ENCODE peak calls at places on chromosomes 2 and 18, in six cellular contexts. G is lung, T is tibial nerve, S is IMR-90, X is thyroid gland, Y is breast epithelium. O is an unnamed sample.

GRCh38 chr2:85066874-85067351 is 66.3 kb upstream of the TCF7L1 start:
- DNase-seq in G (peak; percentile 72), T (peak; percentile 61), S (peak; percentile 84), X (peak; percentile 86), Y (peak; percentile 55), O (peak; percentile 83)

GRCh38 chr2:210195066-210195852 is 24.1 kb upstream of the KANSL1L start:
- DNase-seq in G (no peak), T (no peak), S (peak; percentile 58), X (no peak), Y (no peak), O (peak; percentile 60)

GRCh38 chr2:105431367-105432088 is 32.7 kb upstream of the FHL2 start:
- DNase-seq in G (no peak), T (peak; percentile 31), S (peak; percentile 35), X (peak; percentile 49), Y (peak; percentile 34), O (no peak)

GRCh38 chr2:95402370-95403203 is at the start of gene FAHD2A:
- DNase-seq in G (peak; percentile 98), T (peak; percentile 95), S (peak; percentile 84), X (peak; percentile 99), Y (peak; percentile 94), O (peak; percentile 93)

GRCh38 chr2:95276244-95276887 is 2.1 kb downstream of the PROM2 start:
- DNase-seq in G (no peak), T (no peak), S (no peak), X (no peak), Y (no peak), O (no peak)

GRCh38 chr18:48866028-48866733 is 84.6 kb downstream of the SMAD7 start:
- DNase-seq in G (no peak), T (no peak), S (peak; percentile 85), X (peak; percentile 86), Y (no peak), O (no peak)

GRCh38 chr2:199431748-199432213 is 26.0 kb downstream of the SATB2 start:
- DNase-seq in G (no peak), T (no peak), S (peak; percentile 57), X (no peak), Y (no peak), O (peak; percentile 29)

GRCh38 chr2:47307066-47307465 is 95.9 kb upstream of the MSH2 start:
- DNase-seq in G (no peak), T (no peak), S (peak; percentile 76), X (no peak), Y (no peak), O (no peak)

GRCh38 chr2:212073360-212073759 is 465.2 kb downstream of the ERBB4 start:
- DNase-seq in G (no peak), T (no peak), S (no peak), X (no peak), Y (no peak), O (peak; percentile 48)

GRCh38 chr2:219562049-219563020 is 9.0 kb downstream of the OBSL1 start:
- DNase-seq in G (no peak), T (no peak), S (no peak), X (no peak), Y (no peak), O (no peak)

GRCh38 chr2:165406053-165406628 is 63.4 kb upstream of the CSRNP3 start:
- DNase-seq in G (no peak), T (no peak), S (no peak), X (no peak), Y (no peak), O (peak; percentile 97)

GRCh38 chr2:4552099-4552498 is 848.7 kb downstream of the DCDC2C start:
- DNase-seq in G (no peak), T (no peak), S (no peak), X (no peak), Y (no peak), O (no peak)

GRCh38 chr2:193502363-193503035 is 1307.8 kb upstream of the TMEFF2 start:
- DNase-seq in G (no peak), T (no peak), S (no peak), X (no peak), Y (no peak), O (no peak)

GRCh38 chr2:157922341-157922740 is 46.2 kb upstream of the ACVR1 start:
- DNase-seq in G (no peak), T (no peak), S (no peak), X (no peak), Y (no peak), O (no peak)

GRCh38 chr2:58870704-58871103 is 629.6 kb upstream of the FANCL start:
- DNase-seq in G (no peak), T (no peak), S (peak; percentile 2), X (no peak), Y (no peak), O (no peak)

GRCh38 chr2:97713296-97714083 is at the start of gene ZAP70:
- DNase-seq in G (no peak), T (no peak), S (no peak), X (no peak), Y (no peak), O (no peak)

GRCh38 chr18:32362484-32362883 is 108.2 kb downstream of the GAREM1 start:
- DNase-seq in G (no peak), T (no peak), S (peak; percentile 28), X (no peak), Y (no peak), O (peak; percentile 56)

GRCh38 chr2:18219676-18220075 is 340.8 kb downstream of the RDH14 start:
- DNase-seq in G (no peak), T (no peak), S (peak; percentile 18), X (no peak), Y (no peak), O (no peak)

GRCh38 chr2:19176977-19177376 is 181.4 kb downstream of the OSR1 start:
- DNase-seq in G (no peak), T (no peak), S (peak; percentile 89), X (no peak), Y (no peak), O (peak; percentile 79)

GRCh38 chr2:219569041-219569440 is 2.3 kb downstream of the OBSL1 start:
- DNase-seq in G (no peak), T (no peak), S (no peak), X (no peak), Y (no peak), O (no peak)

GRCh38 chr2:28663359-28663758 is 88.3 kb upstream of the PPP1CB start:
- DNase-seq in G (no peak), T (no peak), S (peak; percentile 79), X (peak; percentile 50), Y (no peak), O (peak; percentile 72)
- TF ChIP-seq CTCF in G (no peak), T (no peak), S (peak; percentile 46), X (peak; percentile 46), Y (no peak), O (peak; percentile 46)

GRCh38 chr18:75204262-75204977 is 4.5 kb downstream of the PTGR3 start:
- DNase-seq in G (no peak), T (no peak), S (peak; percentile 36), X (peak; percentile 75), Y (no peak), O (no peak)

GRCh38 chr18:75201936-75202335 is 7.0 kb downstream of the PTGR3 start:
- DNase-seq in G (no peak), T (no peak), S (no peak), X (peak; percentile 12), Y (no peak), O (no peak)

GRCh38 chr18:75201273-75201898 is 7.6 kb downstream of the PTGR3 start:
- DNase-seq in G (no peak), T (no peak), S (no peak), X (no peak), Y (no peak), O (no peak)

GRCh38 chr18:75203456-75204261 is 5.3 kb downstream of the PTGR3 start:
- DNase-seq in G (no peak), T (no peak), S (peak; percentile 52), X (peak; percentile 41), Y (no peak), O (no peak)

DNA sequence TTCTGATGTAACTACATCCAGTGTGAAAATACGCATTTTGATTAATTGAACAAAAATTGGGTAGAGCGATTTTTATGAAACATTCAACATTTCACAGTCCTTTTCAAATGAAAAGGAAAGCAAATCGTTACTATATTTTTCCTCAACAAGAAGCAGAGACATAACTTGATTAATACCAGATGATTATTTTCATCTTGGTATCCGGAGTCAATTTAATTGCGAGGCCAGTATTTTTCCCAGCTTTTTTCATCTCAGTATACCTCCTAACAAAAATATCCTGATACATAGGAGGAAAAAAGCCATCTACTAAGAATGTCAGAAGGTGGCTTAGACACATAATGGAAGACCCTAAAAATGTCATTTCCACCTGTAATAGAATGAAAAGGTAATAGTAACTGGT is 6.0 kb downstream of the PTGR3 start:
- DNase-seq in G (no peak), T (no peak), S (no peak), X (no peak), Y (no peak), O (no peak)
- H3K4me3 ChIP-seq in G (no peak overlapping the region), T (no peak overlapping the region), S (no peak overlapping the region), X (no peak overlapping the region), Y (no peak overlapping the region), O (no peak overlapping the region)

GRCh38 chr2:127199223-127199622 is 20.9 kb downstream of the CYP27C1 start:
- DNase-seq in G (no peak), T (no peak), S (no peak), X (no peak), Y (no peak), O (no peak)

GRCh38 chr2:127196549-127196948 is 23.6 kb downstream of the CYP27C1 start:
- DNase-seq in G (no peak), T (no peak), S (no peak), X (no peak), Y (no peak), O (no peak)

GRCh38 chr2:127196998-127197397 is 23.1 kb downstream of the CYP27C1 start:
- DNase-seq in G (no peak), T (no peak), S (no peak), X (no peak), Y (no peak), O (peak; percentile 72)

GRCh38 chr2:127195140-127196074 is 24.7 kb downstream of the CYP27C1 start:
- DNase-seq in G (no peak), T (no peak), S (no peak), X (no peak), Y (no peak), O (no peak)

DNA sequence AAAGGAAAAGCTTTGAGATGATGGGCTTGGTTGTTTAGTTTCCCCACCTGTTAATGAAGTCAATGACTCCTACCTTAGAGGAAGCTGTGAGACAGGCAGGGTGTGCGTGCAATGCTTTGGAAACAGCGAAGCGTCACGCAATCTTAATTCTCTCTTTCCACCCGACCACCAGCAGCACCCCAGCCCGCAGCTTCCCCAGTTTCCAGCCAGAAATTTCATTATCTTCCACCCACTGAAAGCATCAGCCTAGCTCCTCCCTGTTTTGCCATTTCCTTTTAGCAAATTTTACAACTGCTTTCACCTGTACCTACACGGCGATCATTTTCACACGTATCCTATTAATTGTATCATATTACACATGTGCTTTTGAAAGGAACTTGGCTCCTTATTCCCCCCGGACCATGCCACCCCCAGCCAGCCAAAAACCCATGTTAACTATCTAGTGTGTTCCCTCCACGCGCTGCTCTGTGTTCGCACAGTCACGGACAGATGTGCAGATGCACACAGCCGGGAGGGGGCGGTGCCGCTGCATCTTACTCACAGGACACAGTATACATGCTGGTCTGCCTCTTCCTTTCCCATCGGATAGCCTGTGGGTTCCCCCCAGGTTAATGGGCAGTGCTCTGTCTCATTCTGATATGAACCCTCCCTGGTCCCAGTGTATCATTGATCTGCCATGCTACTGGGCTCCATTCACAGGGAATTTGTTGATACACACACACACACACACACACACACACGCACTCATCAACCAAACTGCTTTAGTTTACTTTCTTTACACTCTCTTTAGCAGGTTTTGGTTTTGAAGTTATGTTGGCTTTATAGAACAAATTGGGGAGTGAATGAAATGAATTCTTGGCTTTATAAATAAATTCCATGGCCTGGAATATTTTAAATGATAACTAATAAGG is 22.4 kb downstream of the CYP27C1 start:
- DNase-seq in G (peak; percentile 50), T (no peak), S (peak; percentile 50), X (peak; percentile 57), Y (no peak), O (peak; percentile 85)
- TF ChIP-seq CTCF in G (peak; percentile 4), T (peak; percentile 33), S (peak; percentile 56), X (peak; percentile 41), Y (peak; percentile 26), O (peak; percentile 95)

GRCh38 chr2:240820014-240820606 is at the start of gene KIF1A:
- DNase-seq in G (no peak), T (no peak), S (no peak), X (no peak), Y (no peak), O (no peak)
- H3K4me3 ChIP-seq in G (no peak within 1 kb of the TSS), T (peak within 1 kb of the TSS; percentile 37), S (no peak within 1 kb of the TSS), X (no peak within 1 kb of the TSS), Y (no peak within 1 kb of the TSS), O (no peak within 1 kb of the TSS)